ENCODE peak calls at places on chromosomes 2 and 18, in five cellular contexts. G is uterus, V is adrenal gland, Z is GM06990, Q is GM23248. J is an unnamed sample. For H3K36me3, the result is how much of the 10 kb centered on the place peaks cover.

GRCh38 chr2:190587106-190587505 is 52.6 kb upstream of the NEMP2 start:
- DNase-seq in Q (no peak), G (no peak), V (no peak), Z (no peak), J (no peak)

GRCh38 chr2:10329880-10330699 is 27.4 kb downstream of the HPCAL1 start:
- DNase-seq in Q (peak), Z (no peak), V (peak), G (no peak), J (no peak)

GRCh38 chr2:26672818-26673393 is 19.6 kb upstream of the KCNK3 start:
- DNase-seq in Z (no peak), G (no peak), Q (no peak), V (no peak), J (no peak)

GRCh38 chr2:234091883-234092282 is 41.4 kb downstream of the SPP2 start:
- DNase-seq in Q (peak), Z (no peak), V (peak), G (no peak), J (no peak)

GRCh38 chr2:48715956-48716355 is 39.6 kb downstream of the LHCGR start:
- DNase-seq in V (no peak), Z (no peak), Q (no peak), G (no peak), J (no peak)

GRCh38 chr2:11705063-11705462 is 35.1 kb upstream of the NTSR2 start:
- DNase-seq in Z (no peak), V (no peak), G (no peak), Q (no peak), J (no peak)

GRCh38 chr18:74353169-74353775 is 37.6 kb downstream of the C18orf63 start:
- DNase-seq in Z (no peak), G (peak), Q (peak), V (peak), J (peak)

GRCh38 chr2:47904903-47905453 is 1.3 kb downstream of the FBXO11 start:
- DNase-seq in Q (no peak), V (peak), G (peak), Z (peak), J (no peak)

GRCh38 chr2:9382604-9383235 is 40.6 kb downstream of the ITGB1BP1 start:
- DNase-seq in Q (peak), G (no peak), V (no peak), Z (no peak), J (no peak)

GRCh38 chr2:122528061-122528460 is 772.6 kb downstream of the TSN start:
- DNase-seq in G (no peak), Q (peak), Z (no peak), V (no peak), J (no peak)

GRCh38 chr18:55477537-55478300 is 110.3 kb downstream of the TCF4 start:
- DNase-seq in Q (peak), Z (no peak), V (peak), G (no peak), J (peak)

GRCh38 chr2:2826621-2827020 is 495.5 kb upstream of the MYT1L start:
- DNase-seq in Z (no peak), Q (no peak), G (no peak), V (no peak), J (no peak)

GRCh38 chr2:170095380-170095779 is 82.6 kb upstream of the MYO3B start:
- DNase-seq in V (no peak), Q (no peak), Z (no peak), G (no peak), J (no peak)

GRCh38 chr2:73970850-73971471 is 13.7 kb upstream of the TET3 start:
- DNase-seq in Z (peak), Q (no peak), G (peak), V (peak), J (no peak)

GRCh38 chr2:46308081-46308480 is 10.9 kb downstream of the EPAS1 start:
- DNase-seq in V (no peak), Q (no peak), G (no peak), Z (no peak), J (no peak)

GRCh38 chr18:65749881-65750280 is 931 bp upstream of the CDH7 start:
- DNase-seq in Q (no peak), Z (no peak), G (no peak), V (no peak), J (no peak)

GRCh38 chr2:98476192-98476868 is 31.7 kb downstream of the INPP4A start:
- DNase-seq in G (no peak), Z (peak), Q (peak), V (no peak), J (no peak)

GRCh38 chr2:136168605-136169210 is 50.8 kb upstream of the CXCR4 start:
- DNase-seq in Z (no peak), V (no peak), G (no peak), Q (no peak), J (no peak)

GRCh38 chr2:10194021-10194820 is 71.7 kb downstream of the RRM2 start:
- DNase-seq in Z (no peak), Q (peak), V (no peak), G (no peak), J (no peak)

GRCh38 chr2:127479219-127479825 is 47.0 kb downstream of the IWS1 start:
- DNase-seq in Z (peak), V (no peak), Q (peak), G (no peak), J (no peak)
- H3K36me3 ChIP-seq in Z (under half), V (under half), Q (under half), G (under half), J (under half)

DNA sequence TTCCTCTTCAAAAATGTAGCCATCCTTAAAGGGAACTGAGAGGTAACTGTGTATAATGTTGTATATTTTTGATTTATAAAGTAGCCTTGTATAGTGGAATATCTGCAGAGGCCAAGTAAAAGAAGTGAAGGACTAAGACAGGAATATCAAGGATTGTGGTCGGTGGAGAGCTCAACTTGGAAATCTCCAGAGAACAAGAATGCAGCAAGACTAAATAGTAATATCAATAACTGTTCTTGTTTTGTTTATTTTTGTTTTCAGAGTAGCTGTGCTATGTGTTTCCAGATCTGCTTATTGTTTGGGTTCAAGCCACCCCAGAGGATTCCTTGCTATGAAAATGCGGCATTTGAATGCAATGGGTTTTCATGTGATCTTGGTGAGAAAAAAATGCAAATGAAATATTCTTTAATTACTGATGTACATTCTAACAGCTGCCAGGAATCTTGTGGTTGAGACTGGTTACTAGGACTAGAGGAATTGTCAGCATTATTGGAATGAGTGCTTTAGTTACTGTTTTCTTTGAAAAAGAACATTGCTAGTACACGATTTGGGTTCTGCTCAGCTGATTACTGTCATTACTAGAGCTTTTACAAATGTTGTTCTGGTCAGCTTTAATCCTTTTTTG is 25.0 kb downstream of the FASTKD2 start:
- DNase-seq in V (no peak), Z (no peak), Q (peak), G (no peak), J (no peak)
- H3K36me3 ChIP-seq in V (half or more), Z (under half), Q (under half), G (under half), J (half or more)

DNA sequence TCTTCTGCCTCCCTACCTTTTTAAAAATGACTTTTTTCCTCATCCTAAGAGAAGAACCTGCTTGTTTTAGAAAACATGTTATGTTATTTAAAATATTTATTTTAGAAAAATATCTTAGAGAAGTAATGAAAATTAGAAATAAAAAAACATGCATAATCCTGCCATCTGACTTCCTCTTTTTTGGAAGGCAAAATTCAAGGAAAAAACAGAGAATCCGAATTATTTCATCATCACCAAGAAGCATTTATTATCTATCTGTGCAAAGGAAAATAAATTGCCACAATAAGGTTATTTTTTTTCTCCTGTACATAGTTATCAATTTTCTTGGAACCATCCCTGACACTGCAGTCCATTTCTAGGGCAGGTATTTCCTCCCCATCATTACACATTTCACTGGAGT is 14.4 kb downstream of the SLC39A6 start:
- DNase-seq in Q (no peak), Z (no peak), V (no peak), G (no peak), J (no peak)
- H3K36me3 ChIP-seq in Q (under half), Z (under half), V (under half), G (under half), J (under half)

GRCh38 chr2:15932394-15933183 is 7.8 kb upstream of the MYCN start:
- DNase-seq in V (no peak), Z (no peak), G (no peak), Q (no peak), J (no peak)
- H3K36me3 ChIP-seq in V (under half), Z (under half), G (under half), Q (under half), J (under half)

GRCh38 chr2:131145040-131145439 is 39.9 kb downstream of the PLEKHB2 start:
- DNase-seq in G (no peak), V (no peak), Z (no peak), Q (no peak), J (no peak)
- H3K36me3 ChIP-seq in G (under half), V (half or more), Z (under half), Q (under half), J (half or more)

DNA sequence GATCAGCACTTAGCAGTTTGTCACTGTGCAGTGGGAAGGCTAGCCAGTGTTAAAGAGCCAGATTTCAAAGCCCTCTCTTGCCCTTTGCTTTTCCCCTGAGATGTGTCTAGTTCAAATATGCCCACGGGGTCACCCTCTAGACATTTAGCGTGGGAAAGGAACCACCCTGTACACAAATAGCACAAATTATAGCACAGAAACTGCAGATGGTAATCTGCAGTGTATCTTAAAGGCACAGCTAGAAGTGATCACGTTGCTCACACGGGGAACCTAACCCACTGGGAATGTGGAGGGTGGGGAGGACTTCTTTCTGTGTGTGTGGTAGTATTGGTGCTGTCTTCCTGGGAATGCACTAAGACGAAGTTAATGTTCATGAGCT is 131.5 kb downstream of the MAP4K4 start:
- DNase-seq in G (no peak), Q (no peak), Z (no peak), V (no peak), J (no peak)
- H3K36me3 ChIP-seq in G (under half), Q (under half), Z (under half), V (under half), J (under half)

DNA sequence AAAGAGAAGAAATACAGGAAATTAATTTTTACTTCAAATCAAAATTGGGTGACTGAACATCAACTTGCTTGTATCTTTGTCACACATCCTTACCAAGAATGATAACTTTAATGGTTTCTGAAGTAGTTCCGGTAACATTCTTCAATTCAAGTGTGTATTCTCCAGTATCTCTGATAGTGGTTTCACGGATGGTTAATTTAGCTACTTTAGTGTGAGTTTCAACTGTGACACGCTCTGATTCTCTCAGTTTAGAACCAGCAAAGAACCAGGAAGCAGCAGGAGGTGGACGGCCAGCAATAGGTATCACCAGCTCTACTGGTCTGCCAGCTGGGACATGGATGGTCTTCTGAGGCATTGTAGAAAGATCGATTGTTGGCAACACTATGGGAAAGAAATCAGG is 62.3 kb downstream of the PLEKHA3 start:
- DNase-seq in Q (no peak), G (no peak), Z (no peak), V (no peak), J (no peak)
- H3K36me3 ChIP-seq in Q (under half), G (under half), Z (under half), V (under half), J (half or more)

GRCh38 chr2:165901996-165902395 is 51.6 kb downstream of the TTC21B start:
- DNase-seq in V (no peak), Q (no peak), Z (no peak), G (no peak), J (no peak)
- H3K36me3 ChIP-seq in V (under half), Q (under half), Z (under half), G (under half), J (under half)

DNA sequence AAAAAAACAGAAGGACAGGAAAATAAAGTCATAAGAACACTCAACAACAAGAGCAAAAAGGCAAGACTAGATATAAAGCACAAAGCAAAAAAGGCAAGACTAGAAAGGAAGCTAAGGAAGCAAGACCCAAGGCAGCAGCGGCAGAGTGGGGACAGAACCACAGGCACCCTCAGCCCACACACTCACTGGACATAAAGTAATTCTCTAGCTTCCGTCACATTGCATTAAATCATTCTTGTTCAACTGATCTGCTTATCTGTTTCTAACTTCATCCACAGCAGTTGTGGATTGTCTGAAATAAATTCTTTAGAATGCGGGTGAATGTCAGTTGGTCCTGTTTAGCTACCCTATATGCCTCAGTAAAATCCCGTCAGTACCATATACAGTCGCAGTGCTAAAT is 183.2 kb upstream of the SLC39A10 start:
- DNase-seq in Q (no peak), V (no peak), Z (no peak), G (no peak), J (no peak)
- H3K36me3 ChIP-seq in Q (under half), V (under half), Z (under half), G (under half), J (under half)

DNA sequence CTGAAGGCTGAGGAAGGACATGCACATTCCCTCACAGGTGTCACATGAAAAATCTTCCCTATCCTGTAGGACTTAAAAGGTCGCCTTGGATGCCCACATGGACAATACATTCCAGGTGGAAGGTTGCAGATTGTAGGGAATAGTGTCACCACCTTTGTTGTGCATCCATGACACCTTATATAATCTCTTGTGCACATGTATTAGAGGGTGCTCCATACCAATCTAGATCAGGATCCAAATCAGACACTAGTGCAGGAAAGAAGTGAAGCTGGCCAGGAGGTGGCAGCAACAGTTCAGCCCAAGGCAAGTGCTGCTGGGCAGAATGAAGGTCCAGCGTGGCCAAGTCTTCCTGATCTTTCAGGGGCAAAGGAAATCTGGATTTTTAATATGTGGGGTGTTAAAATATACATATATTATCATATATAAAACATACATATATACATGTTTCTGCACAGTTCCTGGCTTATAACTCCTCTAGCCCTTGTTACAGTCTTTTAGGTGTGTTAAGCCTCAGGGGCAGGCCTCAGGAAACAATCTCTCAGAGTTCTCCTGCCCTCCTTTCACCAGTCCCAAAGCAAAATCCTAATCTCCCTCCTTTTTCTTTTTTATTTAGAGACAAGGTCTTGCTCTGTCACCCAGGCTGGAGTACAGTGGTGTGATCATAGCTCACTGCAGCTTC is 16.6 kb downstream of the NIF3L1 start:
- DNase-seq in V (peak), Z (no peak), G (peak), Q (peak), J (peak)
- H3K36me3 ChIP-seq in V (under half), Z (under half), G (under half), Q (under half), J (under half)